ENCODE peak calls at places on chromosomes 5 and 9, in ten cellular contexts. J, I, P, L, F, G, E, K, O and S are unnamed samples.

GRCh38 chr5:38719403-38719802 is 126.4 kb upstream of the OSMR start:
- DNase-seq in J (no peak), I (no peak), P (no peak), L (no peak), F (no peak), G (no peak), E (no peak), K (no peak), O (no peak), S (no peak)

GRCh38 chr5:20102291-20102690 is 114.3 kb upstream of the CDH18 start:
- DNase-seq in J (no peak), I (no peak), P (no peak), L (no peak), F (no peak), G (no peak), E (no peak), K (no peak), O (no peak), S (no peak)

GRCh38 chr5:154401355-154401754 is 44.4 kb upstream of the SAP30L start:
- DNase-seq in J (no peak), I (no peak), P (no peak), L (no peak), F (no peak), G (no peak), E (no peak), K (no peak), O (no peak), S (no peak)

GRCh38 chr5:109656829-109657228 is 32.9 kb upstream of the MAN2A1 start:
- DNase-seq in J (peak; percentile 68), I (peak; percentile 89), P (no peak), L (no peak), F (no peak), G (peak; percentile 96), E (peak; percentile 53), K (peak; percentile 52), O (peak; percentile 51), S (no peak)

GRCh38 chr5:39759696-39760095 is 334.9 kb upstream of the DAB2 start:
- DNase-seq in J (no peak), I (no peak), P (no peak), L (no peak), F (no peak), G (peak; percentile 46), E (no peak), K (no peak), O (no peak), S (no peak)

GRCh38 chr9:81028504-81028903 is 660.8 kb downstream of the TLE1 start:
- DNase-seq in J (no peak), I (peak; percentile 43), P (no peak), L (no peak), F (no peak), G (peak; percentile 98), E (no peak), K (no peak), O (no peak), S (no peak)

GRCh38 chr5:68652507-68652906 is 437.0 kb downstream of the PIK3R1 start:
- DNase-seq in J (no peak), I (peak; percentile 76), P (no peak), L (no peak), F (no peak), G (no peak), E (no peak), K (no peak), O (no peak), S (no peak)

GRCh38 chr5:123094227-123094918 is 5.3 kb downstream of the PRDM6 start:
- DNase-seq in J (no peak), I (no peak), P (no peak), L (no peak), F (no peak), G (no peak), E (no peak), K (no peak), O (no peak), S (no peak)

GRCh38 chr5:115179068-115179958 is 9.6 kb upstream of the TRIM36 start:
- DNase-seq in J (no peak), I (no peak), P (no peak), L (no peak), F (no peak), G (peak; percentile 20), E (no peak), K (peak; percentile 67), O (no peak), S (no peak)

GRCh38 chr5:61673007-61673735 is 341.1 kb downstream of the ZSWIM6 start:
- DNase-seq in J (no peak), I (no peak), P (no peak), L (no peak), F (no peak), G (peak; percentile 58), E (no peak), K (no peak), O (no peak), S (no peak)

GRCh38 chr5:16924201-16924600 is 11.9 kb downstream of the MYO10 start:
- DNase-seq in J (no peak), I (no peak), P (no peak), L (no peak), F (no peak), G (no peak), E (no peak), K (no peak), O (no peak), S (no peak)

GRCh38 chr5:61625682-61626620 is 293.9 kb downstream of the ZSWIM6 start:
- DNase-seq in J (peak; percentile 89), I (peak; percentile 10), P (no peak), L (peak; percentile 13), F (no peak), G (peak; percentile 79), E (peak; percentile 73), K (peak; percentile 94), O (peak; percentile 91), S (no peak)

GRCh38 chr5:116130471-116130870 is 45.6 kb downstream of the COMMD10 start:
- DNase-seq in J (no peak), I (no peak), P (no peak), L (no peak), F (no peak), G (peak; percentile 78), E (no peak), K (no peak), O (no peak), S (no peak)

GRCh38 chr9:71106992-71107391 is 14.4 kb downstream of the TRPM3 start:
- DNase-seq in J (no peak), I (no peak), P (no peak), L (no peak), F (no peak), G (no peak), E (no peak), K (no peak), O (no peak), S (no peak)

GRCh38 chr5:1246711-1247431 is 21.7 kb downstream of the SLC6A18 start:
- DNase-seq in J (no peak), I (no peak), P (peak; percentile 27), L (peak; percentile 6), F (no peak), G (no peak), E (peak; percentile 57), K (no peak), O (peak; percentile 18), S (no peak)

GRCh38 chr5:133877351-133878235 is 90.8 kb downstream of the C5orf15 start:
- DNase-seq in J (no peak), I (no peak), P (no peak), L (no peak), F (no peak), G (no peak), E (no peak), K (peak; percentile 39), O (no peak), S (peak; percentile 60)

GRCh38 chr5:136023935-136024645 is 4.7 kb upstream of the TGFBI start:
- DNase-seq in J (peak; percentile 57), I (peak; percentile 90), P (no peak), L (no peak), F (no peak), G (no peak), E (no peak), K (no peak), O (peak; percentile 21), S (no peak)

GRCh38 chr9:108634164-108634563 is 221.6 kb downstream of the ACTL7B start:
- DNase-seq in J (no peak), I (no peak), P (peak; percentile 80), L (no peak), F (no peak), G (peak; percentile 37), E (no peak), K (no peak), O (no peak), S (no peak)